ENCODE peak calls at places on chromosome 20, in four cellular contexts. One of them, this sample, is unnamed.
A peak's percentile ranks its signal among the peaks of the same experiment; 100 is the strongest.

GRCh38 chr20:20593447-20594170 is 118.8 kb downstream of the RALGAPA2 start:
- DNase-seq in HCT116: peak; percentile 18
- DNase-seq in H1: peak; percentile 61
- DNase-seq in SK-N-SH: peak; percentile 49
- DNase-seq in this sample: peak; percentile 28

GRCh38 chr20:24960302-24960801 is 11.3 kb downstream of the CST7 start:
- DNase-seq in HCT116: no peak
- DNase-seq in H1: no peak
- DNase-seq in SK-N-SH: no peak
- DNase-seq in this sample: no peak

GRCh38 chr20:47502801-47503239 is 1.1 kb downstream of the NCOA3 start:
- DNase-seq in HCT116: no peak
- DNase-seq in H1: no peak
- DNase-seq in SK-N-SH: peak; percentile 39
- DNase-seq in this sample: peak; percentile 64

GRCh38 chr20:48921883-48922867 is 664 bp downstream of the ARFGEF2 start:
- DNase-seq in HCT116: no peak
- DNase-seq in H1: no peak
- DNase-seq in SK-N-SH: peak; percentile 85
- DNase-seq in this sample: peak; percentile 77

GRCh38 chr20:62377615-62378085 is 9.3 kb upstream of the RPS21 start:
- DNase-seq in HCT116: no peak
- DNase-seq in H1: no peak
- DNase-seq in SK-N-SH: no peak
- DNase-seq in this sample: no peak

GRCh38 chr20:51831891-51832675 is 29.8 kb upstream of the SALL4 start:
- DNase-seq in HCT116: no peak
- DNase-seq in H1: no peak
- DNase-seq in SK-N-SH: no peak
- DNase-seq in this sample: no peak

GRCh38 chr20:57322476-57322875 is 7.1 kb upstream of the SPO11 start:
- DNase-seq in HCT116: no peak
- DNase-seq in H1: no peak
- DNase-seq in SK-N-SH: no peak
- DNase-seq in this sample: no peak

GRCh38 chr20:15146948-15147347 is 809.5 kb upstream of the FLRT3 start:
- DNase-seq in HCT116: no peak
- DNase-seq in H1: no peak
- DNase-seq in SK-N-SH: peak; percentile 1
- DNase-seq in this sample: no peak

GRCh38 chr20:3454821-3455220 is 16.0 kb upstream of the ATRN start:
- DNase-seq in HCT116: no peak
- DNase-seq in H1: no peak
- DNase-seq in SK-N-SH: no peak
- DNase-seq in this sample: no peak

GRCh38 chr20:57190536-57191265 is 75.7 kb downstream of the BMP7 start:
- DNase-seq in HCT116: no peak
- DNase-seq in H1: no peak
- DNase-seq in SK-N-SH: no peak
- DNase-seq in this sample: no peak

GRCh38 chr20:24692429-24693190 is 223.2 kb downstream of the SYNDIG1 start:
- DNase-seq in HCT116: no peak
- DNase-seq in H1: peak; percentile 37
- DNase-seq in SK-N-SH: peak; percentile 1
- DNase-seq in this sample: no peak

GRCh38 chr20:60867589-60867988 is 384.5 kb upstream of the CDH4 start:
- DNase-seq in HCT116: no peak
- DNase-seq in H1: no peak
- DNase-seq in SK-N-SH: no peak
- DNase-seq in this sample: no peak

GRCh38 chr20:42179768-42180167 is 561.6 kb upstream of the CHD6 start:
- DNase-seq in HCT116: no peak
- DNase-seq in H1: peak; percentile 56
- DNase-seq in SK-N-SH: no peak
- DNase-seq in this sample: peak; percentile 59

GRCh38 chr20:53829086-53829703 is 235.6 kb upstream of the ZNF217 start:
- DNase-seq in HCT116: peak; percentile 78
- DNase-seq in H1: no peak
- DNase-seq in SK-N-SH: no peak
- DNase-seq in this sample: peak; percentile 53

GRCh38 chr20:25019381-25020155 is 27.0 kb upstream of the APMAP start:
- DNase-seq in HCT116: no peak
- DNase-seq in H1: no peak
- DNase-seq in SK-N-SH: no peak
- DNase-seq in this sample: no peak

GRCh38 chr20:24370249-24370648 is 99.2 kb upstream of the SYNDIG1 start:
- DNase-seq in HCT116: no peak
- DNase-seq in H1: no peak
- DNase-seq in SK-N-SH: no peak
- DNase-seq in this sample: no peak

GRCh38 chr20:35942243-35942642 is 12.1 kb downstream of the SCAND1 start:
- DNase-seq in HCT116: no peak
- DNase-seq in H1: no peak
- DNase-seq in SK-N-SH: no peak
- DNase-seq in this sample: no peak

GRCh38 chr20:41865938-41866337 is 247.8 kb upstream of the CHD6 start:
- DNase-seq in HCT116: no peak
- DNase-seq in H1: no peak
- DNase-seq in SK-N-SH: no peak
- DNase-seq in this sample: no peak

GRCh38 chr20:4099905-4100675 is 84.7 kb upstream of the RNF24 start:
- DNase-seq in HCT116: no peak
- DNase-seq in H1: no peak
- DNase-seq in SK-N-SH: no peak
- DNase-seq in this sample: no peak

GRCh38 chr20:61514018-61514755 is 262.1 kb downstream of the CDH4 start:
- DNase-seq in HCT116: no peak
- DNase-seq in H1: no peak
- DNase-seq in SK-N-SH: no peak
- DNase-seq in this sample: no peak

GRCh38 chr20:20710847-20711315 is 1.6 kb downstream of the RALGAPA2 start:
- DNase-seq in HCT116: no peak
- DNase-seq in H1: no peak
- DNase-seq in SK-N-SH: no peak
- DNase-seq in this sample: no peak

GRCh38 chr20:5928831-5929715 is 21.3 kb downstream of the TRMT6 start:
- DNase-seq in HCT116: no peak
- DNase-seq in H1: no peak
- DNase-seq in SK-N-SH: no peak
- DNase-seq in this sample: no peak

GRCh38 chr20:36792422-36792821 is 18.9 kb upstream of the DSN1 start:
- DNase-seq in HCT116: peak; percentile 57
- DNase-seq in H1: no peak
- DNase-seq in SK-N-SH: peak; percentile 70
- DNase-seq in this sample: peak; percentile 83

GRCh38 chr20:60255866-60256265 is 297.6 kb downstream of the CDH26 start:
- DNase-seq in HCT116: no peak
- DNase-seq in H1: no peak
- DNase-seq in SK-N-SH: peak; percentile 12
- DNase-seq in this sample: no peak

GRCh38 chr20:35947489-35947888 is 6.8 kb downstream of the SCAND1 start:
- DNase-seq in HCT116: peak; percentile 42
- DNase-seq in H1: peak; percentile 58
- DNase-seq in SK-N-SH: peak; percentile 58
- DNase-seq in this sample: peak; percentile 72

GRCh38 chr20:61951695-61952533 is 113.8 kb downstream of the TAF4 start:
- DNase-seq in HCT116: no peak
- DNase-seq in H1: peak; percentile 87
- DNase-seq in SK-N-SH: no peak
- DNase-seq in this sample: peak; percentile 38

GRCh38 chr20:62590301-62591121 is 51.8 kb upstream of the SLCO4A1 start:
- DNase-seq in HCT116: no peak
- DNase-seq in H1: no peak
- DNase-seq in SK-N-SH: no peak
- DNase-seq in this sample: no peak

GRCh38 chr20:23641936-23642751 is 4.4 kb upstream of the CST3 start:
- DNase-seq in HCT116: no peak
- DNase-seq in H1: no peak
- DNase-seq in SK-N-SH: no peak
- DNase-seq in this sample: no peak

GRCh38 chr20:63553251-63553932 is 567 bp upstream of the FNDC11 start:
- DNase-seq in HCT116: peak; percentile 85
- DNase-seq in H1: peak; percentile 99
- DNase-seq in SK-N-SH: peak; percentile 98
- DNase-seq in this sample: peak; percentile 97

GRCh38 chr20:48102821-48103635 is 317.7 kb upstream of the SULF2 start:
- DNase-seq in HCT116: no peak
- DNase-seq in H1: no peak
- DNase-seq in SK-N-SH: no peak
- DNase-seq in this sample: no peak

GRCh38 chr20:15658295-15658694 is 915.0 kb downstream of the KIF16B start:
- DNase-seq in HCT116: no peak
- DNase-seq in H1: no peak
- DNase-seq in SK-N-SH: no peak
- DNase-seq in this sample: no peak

GRCh38 chr20:41587956-41588355 is 30.2 kb downstream of the CHD6 start:
- DNase-seq in HCT116: no peak
- DNase-seq in H1: no peak
- DNase-seq in SK-N-SH: no peak
- DNase-seq in this sample: no peak

GRCh38 chr20:9401381-9401780 is 113.0 kb upstream of the LAMP5 start:
- DNase-seq in HCT116: no peak
- DNase-seq in H1: no peak
- DNase-seq in SK-N-SH: no peak
- DNase-seq in this sample: no peak

DNA sequence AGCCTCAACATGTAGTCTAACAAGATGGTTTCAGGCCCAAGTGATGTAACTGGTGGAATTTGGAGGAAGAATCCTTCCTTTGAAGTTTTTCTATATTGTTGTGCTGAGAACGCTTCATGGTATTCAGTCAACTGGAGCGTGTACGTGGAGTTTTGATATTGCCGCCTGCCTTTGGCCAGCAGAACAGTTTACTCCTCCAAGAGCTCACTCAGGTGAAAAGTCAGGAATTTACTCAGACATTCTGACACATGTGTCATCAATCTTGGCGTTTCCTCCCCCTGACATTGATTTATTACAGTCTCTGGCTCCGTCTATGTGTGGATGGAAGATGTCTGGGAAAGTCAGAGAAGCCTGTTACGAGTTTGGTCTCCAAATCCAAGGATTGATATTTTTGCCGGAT is 19.0 kb upstream of the TGM2 start:
- DNase-seq in HCT116: no peak
- DNase-seq in H1: no peak
- DNase-seq in SK-N-SH: no peak
- DNase-seq in this sample: no peak
- TF ChIP-seq JUND in HCT116: no peak
- TF ChIP-seq JUND in H1: no peak
- TF ChIP-seq JUND in SK-N-SH: no peak
- TF ChIP-seq JUND in this sample: no peak

GRCh38 chr20:59044295-59044694 is 1.7 kb upstream of the PRELID3B start:
- DNase-seq in HCT116: no peak
- DNase-seq in H1: no peak
- DNase-seq in SK-N-SH: no peak
- DNase-seq in this sample: no peak

GRCh38 chr20:59040682-59041081 is 1.9 kb downstream of the PRELID3B start:
- DNase-seq in HCT116: no peak
- DNase-seq in H1: no peak
- DNase-seq in SK-N-SH: no peak
- DNase-seq in this sample: no peak

GRCh38 chr20:59042796-59043621 is 423 bp upstream of the PRELID3B start:
- DNase-seq in HCT116: peak; percentile 84
- DNase-seq in H1: peak; percentile 94
- DNase-seq in SK-N-SH: peak; percentile 100
- DNase-seq in this sample: peak; percentile 98

GRCh38 chr20:59043698-59044097 is 1.1 kb upstream of the PRELID3B start:
- DNase-seq in HCT116: no peak
- DNase-seq in H1: no peak
- DNase-seq in SK-N-SH: no peak
- DNase-seq in this sample: no peak

GRCh38 chr20:59042151-59042795 is at the start of gene PRELID3B:
- DNase-seq in HCT116: no peak
- DNase-seq in H1: no peak
- DNase-seq in SK-N-SH: peak; percentile 69
- DNase-seq in this sample: peak; percentile 31
- TF ChIP-seq JUND in HCT116: no peak
- TF ChIP-seq JUND in H1: no peak
- TF ChIP-seq JUND in SK-N-SH: no peak
- TF ChIP-seq JUND in this sample: no peak

GRCh38 chr20:1935696-1936366 is 40.6 kb downstream of the SIRPA start:
- DNase-seq in HCT116: no peak
- DNase-seq in H1: no peak
- DNase-seq in SK-N-SH: peak; percentile 82
- DNase-seq in this sample: no peak
- TF ChIP-seq JUND in HCT116: no peak
- TF ChIP-seq JUND in H1: no peak
- TF ChIP-seq JUND in SK-N-SH: no peak
- TF ChIP-seq JUND in this sample: no peak

GRCh38 chr20:889932-890463 is 26.1 kb downstream of the ANGPT4 start:
- DNase-seq in HCT116: no peak
- DNase-seq in H1: no peak
- DNase-seq in SK-N-SH: no peak
- DNase-seq in this sample: no peak

GRCh38 chr20:890671-891070 is 25.5 kb downstream of the ANGPT4 start:
- DNase-seq in HCT116: no peak
- DNase-seq in H1: no peak
- DNase-seq in SK-N-SH: no peak
- DNase-seq in this sample: no peak

GRCh38 chr20:889110-889509 is 27.0 kb downstream of the ANGPT4 start:
- DNase-seq in HCT116: no peak
- DNase-seq in H1: no peak
- DNase-seq in SK-N-SH: no peak
- DNase-seq in this sample: peak; percentile 34

GRCh38 chr20:888057-888456 is 28.1 kb downstream of the ANGPT4 start:
- DNase-seq in HCT116: no peak
- DNase-seq in H1: no peak
- DNase-seq in SK-N-SH: no peak
- DNase-seq in this sample: no peak

DNA sequence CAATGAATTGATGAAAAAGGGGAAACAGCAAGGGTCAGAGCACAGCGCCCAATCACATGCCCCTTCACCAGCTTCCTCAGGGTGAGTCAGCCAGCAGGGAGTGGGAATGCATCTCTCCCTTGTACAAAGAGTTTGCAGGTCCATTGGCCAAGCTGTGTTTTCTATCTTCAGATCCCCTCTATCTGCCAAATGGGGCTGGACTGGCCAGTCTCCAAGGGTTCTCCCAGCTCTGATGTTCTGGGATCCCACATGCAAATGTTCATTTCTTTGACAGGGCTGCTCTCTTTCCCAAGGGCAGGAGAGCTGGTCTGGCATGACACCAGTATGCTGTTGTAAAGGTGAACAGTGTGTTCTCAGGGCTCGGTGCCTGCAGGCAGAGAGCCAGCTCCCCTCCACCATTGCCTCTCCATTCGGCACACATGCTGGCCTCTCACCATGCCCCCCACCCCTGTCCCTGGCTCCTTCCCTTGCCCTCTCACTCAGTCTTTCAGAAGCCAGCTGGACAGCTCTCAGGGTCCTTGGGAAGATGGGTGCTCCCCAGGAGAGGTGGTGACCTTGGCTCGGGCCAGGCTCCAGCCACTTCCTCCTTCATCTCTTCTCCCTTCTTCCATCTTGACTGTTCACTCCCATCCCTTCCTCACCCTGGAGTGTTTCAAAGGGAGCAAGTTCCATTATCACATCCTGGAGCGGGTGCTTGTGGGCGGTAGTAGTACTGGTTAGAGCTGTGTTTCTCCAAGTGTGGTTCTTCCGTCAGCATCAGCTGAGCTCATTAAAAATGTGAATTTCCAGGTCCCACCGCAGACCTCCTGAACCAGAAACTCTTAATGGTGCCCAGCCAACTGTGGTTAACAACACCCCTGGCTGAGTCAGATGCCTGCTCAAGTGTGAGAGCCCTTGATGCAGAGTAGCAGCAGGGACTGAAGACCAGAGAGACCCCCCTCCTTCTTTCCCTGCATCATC is 24.7 kb downstream of the ANGPT4 start:
- DNase-seq in HCT116: no peak
- DNase-seq in H1: no peak
- DNase-seq in SK-N-SH: no peak
- DNase-seq in this sample: no peak
- TF ChIP-seq JUND in HCT116: no peak
- TF ChIP-seq JUND in H1: no peak
- TF ChIP-seq JUND in SK-N-SH: no peak
- TF ChIP-seq JUND in this sample: no peak